ENCODE peak calls at places on chromosomes 6 and 20, in four cellular contexts. L is K562, M is HepG2, V is GM12878. R is an unnamed sample.

GRCh38 chr20:63071541-63072181 is 64.9 kb upstream of the BHLHE23 start:
- DNase-seq in L (peak; percentile 82), M (no peak), V (no peak), R (peak; percentile 75)

GRCh38 chr20:62739067-62739466 is 30.4 kb downstream of the NTSR1 start:
- DNase-seq in L (no peak), M (no peak), V (no peak), R (no peak)

GRCh38 chr6:15033850-15034203 is 212.0 kb upstream of the JARID2 start:
- DNase-seq in L (no peak), M (no peak), V (no peak), R (no peak)

GRCh38 chr6:41682056-41682477 is 43.8 kb downstream of the MDFI start:
- DNase-seq in L (peak; percentile 93), M (peak; percentile 86), V (no peak), R (peak; percentile 92)

GRCh38 chr6:148771212-148771601 is 24.4 kb downstream of the UST start:
- DNase-seq in L (no peak), M (no peak), V (no peak), R (no peak)

GRCh38 chr20:20799913-20800312 is 87.5 kb upstream of the RALGAPA2 start:
- DNase-seq in L (no peak), M (no peak), V (no peak), R (no peak)

GRCh38 chr6:38110407-38111025 is 291.0 kb downstream of the ZFAND3 start:
- DNase-seq in L (no peak), M (no peak), V (no peak), R (no peak)

GRCh38 chr6:133774356-133774755 is 114.6 kb upstream of the TCF21 start:
- DNase-seq in L (no peak), M (no peak), V (no peak), R (no peak)

GRCh38 chr6:159074120-159074684 is 29.4 kb upstream of the TAGAP start:
- DNase-seq in L (peak; percentile 65), M (no peak), V (no peak), R (peak; percentile 70)

GRCh38 chr20:51979226-51979625 is 176.9 kb upstream of the SALL4 start:
- DNase-seq in L (no peak), M (no peak), V (no peak), R (no peak)

DNA sequence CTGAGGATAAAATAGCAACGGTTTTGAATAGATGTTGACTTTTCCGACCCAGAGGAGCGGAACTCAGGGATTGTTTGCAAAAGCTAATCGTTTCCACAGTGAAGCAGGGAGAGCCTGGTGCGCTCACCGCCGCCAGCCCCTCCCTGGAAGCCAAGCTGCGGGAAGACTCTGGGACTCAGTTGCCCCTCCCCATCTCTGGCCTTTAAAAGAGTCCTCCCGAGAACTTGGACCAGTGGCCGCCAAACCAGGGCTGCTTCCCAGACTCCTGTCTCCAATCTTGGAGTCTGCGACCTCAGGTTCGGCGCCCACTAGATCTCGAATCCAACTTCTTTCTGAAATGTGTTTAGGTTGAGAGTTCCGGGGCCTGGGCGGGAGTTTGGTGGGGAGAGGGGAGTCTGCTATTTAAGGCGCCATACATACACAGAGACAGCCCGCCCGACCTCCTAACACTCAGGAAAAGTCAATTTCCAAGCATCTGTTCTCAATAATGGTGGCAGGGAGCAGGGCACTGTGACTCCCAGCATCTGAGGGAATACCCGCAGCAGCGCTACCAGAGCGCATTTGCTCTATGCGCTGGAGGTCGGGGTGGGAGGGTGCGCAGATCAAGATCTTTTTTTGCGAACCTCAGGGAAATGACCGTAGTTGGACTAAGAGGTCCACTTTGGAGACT is 812 bp upstream of the GRIK2 start:
- DNase-seq in L (no peak), M (no peak), V (no peak), R (peak; percentile 12)
- TF ChIP-seq SP1 in L (no peak), M (no peak), V (no peak), R (no peak)

DNA sequence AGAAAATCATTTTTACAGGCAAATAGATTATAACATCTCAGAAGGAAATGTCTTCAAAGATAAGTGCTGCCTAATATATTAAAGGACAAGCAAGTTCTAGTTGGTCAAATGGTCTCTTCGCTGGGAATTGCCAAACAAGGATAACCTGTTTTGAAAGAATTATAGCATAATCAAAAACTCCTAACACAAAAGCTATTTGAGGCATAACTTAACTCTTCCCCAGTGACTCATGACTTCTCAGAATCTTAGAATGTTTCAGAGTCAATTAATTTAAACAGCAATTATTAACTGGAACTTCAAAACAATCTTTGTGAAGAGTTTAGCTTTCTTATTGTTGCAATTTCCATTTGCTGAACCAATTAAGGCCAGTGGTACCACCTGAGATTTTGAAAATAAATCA is 126.6 kb downstream of the MTFR2 start:
- DNase-seq in L (no peak), M (no peak), V (no peak), R (no peak)
- TF ChIP-seq FOXM1 in L (no peak), M (no peak), V (no peak), R (no peak)

GRCh38 chr20:50019466-50020256 is 36.9 kb downstream of the SNAI1 start:
- DNase-seq in L (no peak), M (no peak), V (no peak), R (no peak)
- TF ChIP-seq SP1 in L (no peak), M (no peak), V (no peak), R (no peak)

GRCh38 chr6:30813623-30814136 is 69.3 kb upstream of the IER3 start:
- DNase-seq in L (no peak), M (no peak), V (no peak), R (no peak)

GRCh38 chr6:30818426-30818841 is 65.9 kb upstream of the DDR1 start:
- DNase-seq in L (no peak), M (no peak), V (no peak), R (no peak)

GRCh38 chr6:30810813-30811329 is 66.5 kb upstream of the IER3 start:
- DNase-seq in L (no peak), M (no peak), V (peak; percentile 92), R (no peak)

GRCh38 chr6:30816791-30817739 is 67.3 kb upstream of the DDR1 start:
- DNase-seq in L (no peak), M (no peak), V (peak; percentile 84), R (no peak)

GRCh38 chr6:30814137-30815084 is 69.9 kb upstream of the DDR1 start:
- DNase-seq in L (peak; percentile 65), M (no peak), V (no peak), R (no peak)
- TF ChIP-seq FOXM1 in L (no peak), M (no peak), V (no peak), R (no peak)

DNA sequence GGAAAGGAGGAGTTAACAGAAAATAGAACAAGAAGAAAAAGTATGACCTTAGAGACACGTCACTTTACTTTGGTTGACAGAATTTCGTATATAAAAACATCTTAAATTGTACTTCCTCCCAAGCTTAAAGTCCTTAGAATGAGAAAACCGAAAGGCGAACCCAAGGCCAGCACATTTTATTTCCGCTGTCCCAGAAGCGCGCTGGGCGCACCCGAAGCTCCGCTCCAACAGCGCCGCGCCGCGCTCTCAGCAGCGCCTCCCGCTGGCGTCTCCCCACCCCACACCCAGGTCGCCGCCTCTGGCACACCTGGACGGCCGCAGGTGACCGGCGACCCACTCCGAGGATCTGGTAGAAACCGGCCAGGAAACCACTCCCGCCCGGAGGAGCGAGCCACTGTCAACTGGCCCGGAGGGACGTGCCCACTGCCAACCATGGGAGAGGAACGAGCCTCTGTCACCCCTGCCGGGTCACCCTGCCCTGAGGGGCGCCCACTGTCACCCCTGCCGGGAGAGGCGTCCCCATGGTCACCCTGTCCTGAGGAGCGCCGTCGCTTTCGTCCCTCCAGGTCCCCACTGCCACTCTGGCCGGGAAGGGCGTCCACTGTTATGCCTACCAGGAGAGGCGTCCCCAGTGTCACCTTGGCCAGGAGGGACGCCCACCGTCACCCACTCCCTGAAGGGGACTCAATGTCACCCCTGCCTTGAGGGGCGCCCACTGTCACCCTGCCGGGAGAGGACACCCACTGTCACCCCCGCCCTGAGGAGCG is 824 bp downstream of the MPC1 start:
- DNase-seq in L (peak; percentile 65), M (peak; percentile 58), V (peak; percentile 42), R (peak; percentile 80)
- TF ChIP-seq SP1 in L (no peak), M (no peak), V (no peak), R (no peak)

GRCh38 chr20:37452236-37452635 is 68.8 kb upstream of the NNAT start:
- DNase-seq in L (no peak), M (no peak), V (no peak), R (no peak)
- TF ChIP-seq FOXM1 in L (no peak), M (no peak), V (no peak), R (no peak)

DNA sequence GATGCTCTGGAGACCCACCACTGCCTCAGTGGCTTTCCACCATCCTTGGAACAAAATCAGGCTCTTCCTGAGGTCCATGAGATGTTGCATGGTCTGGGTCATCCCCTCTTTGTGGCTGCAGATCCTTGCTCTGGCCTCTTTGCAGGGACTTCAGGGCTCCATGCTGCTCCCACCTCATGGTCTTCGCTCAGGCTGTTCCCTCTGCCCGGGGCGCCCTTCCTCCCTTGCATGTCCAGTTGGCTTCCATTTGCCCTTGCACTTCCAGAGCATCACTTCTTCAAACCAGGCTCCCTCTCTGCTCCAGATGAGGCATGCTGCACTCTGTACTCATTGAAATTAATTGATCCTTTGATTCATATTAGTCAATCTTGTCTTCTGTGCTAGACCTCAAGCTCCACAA is 4.4 kb upstream of the PHACTR3 start:
- DNase-seq in L (no peak), M (no peak), V (no peak), R (no peak)
- TF ChIP-seq SP1 in L (no peak), M (no peak), V (no peak), R (no peak)

DNA sequence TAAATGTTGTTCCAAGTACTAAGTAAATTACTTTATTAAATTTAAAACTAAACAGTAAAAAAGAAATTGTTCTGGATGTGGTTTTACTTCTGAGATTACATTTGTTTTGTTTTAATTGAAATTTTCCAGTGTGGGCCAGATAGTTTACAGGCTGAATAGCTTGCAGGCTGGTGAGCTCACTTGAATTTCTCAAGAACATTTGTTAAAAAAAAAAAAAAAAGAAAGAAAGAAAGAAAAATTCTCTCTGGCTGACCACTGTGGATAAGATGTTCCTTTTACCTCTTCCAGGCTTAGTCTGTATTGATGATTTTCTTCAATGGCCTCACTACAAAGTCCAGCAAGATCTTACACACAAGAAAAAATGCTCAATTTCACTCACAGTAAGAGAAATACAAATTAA is 85.4 kb downstream of the PLCG1 start:
- DNase-seq in L (no peak), M (no peak), V (no peak), R (no peak)
- TF ChIP-seq FOXM1 in L (no peak), M (no peak), V (no peak), R (no peak)

DNA sequence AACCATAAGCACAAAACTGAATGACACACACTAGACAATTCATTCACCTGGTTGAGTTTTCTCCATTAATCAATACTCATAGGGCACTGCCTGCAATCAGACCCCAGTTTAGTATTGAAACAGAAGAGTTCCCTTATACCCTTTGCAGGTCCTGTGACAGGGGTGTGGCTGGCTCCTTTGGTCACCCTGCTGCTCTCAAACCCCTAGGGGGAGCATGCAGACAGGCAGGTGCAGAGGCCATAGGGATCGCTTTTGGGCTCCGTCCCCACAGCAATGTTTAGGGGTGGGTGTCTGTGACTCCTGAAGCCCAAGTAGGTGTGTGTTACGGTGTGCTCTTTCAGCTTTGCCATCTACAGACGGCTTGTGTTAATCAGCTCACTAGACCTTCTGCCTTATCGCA is 210.4 kb downstream of the CENPW start:
- DNase-seq in L (no peak), M (peak; percentile 22), V (no peak), R (no peak)
- TF ChIP-seq SP1 in L (no peak), M (no peak), V (no peak), R (no peak)

GRCh38 chr20:23139524-23139923 is 53.4 kb upstream of the CD93 start:
- DNase-seq in L (no peak), M (no peak), V (no peak), R (no peak)
- TF ChIP-seq FOXM1 in L (no peak), M (no peak), V (no peak), R (no peak)